ENCODE peak calls at places on chromosomes 4 and X, in seven cellular contexts. One of them, this sample, is unnamed.

GRCh38 chr4:36771411-36772153 is 473.0 kb upstream of the NWD2 start:
- DNase-seq in hepatic stellate cell: no peak
- DNase-seq in SW480: no peak
- DNase-seq in HepG2: no peak
- DNase-seq in lung: no peak
- DNase-seq in T-helper 2 cell treated with Interferon-gamma antibody and Interleukin-4, amounts not matched to agents 5 μg/mL and 100 μg/mL, for 36 hours: no peak
- DNase-seq in stimulated activated naive CD8-positive, alpha-beta T cell treated with anti-CD3 and anti-CD28 coated beads, Interleukin-15, amount 100 ng/mL, for 72 hours: no peak
- DNase-seq in this sample: no peak

GRCh38 chr4:121219222-121219621 is 55.1 kb upstream of the TNIP3 start:
- DNase-seq in T-helper 2 cell treated with Interferon-gamma antibody and Interleukin-4, amounts not matched to agents 5 μg/mL and 100 μg/mL, for 36 hours: no peak
- DNase-seq in hepatic stellate cell: no peak
- DNase-seq in lung: no peak
- DNase-seq in stimulated activated naive CD8-positive, alpha-beta T cell treated with anti-CD3 and anti-CD28 coated beads, Interleukin-15, amount 100 ng/mL, for 72 hours: no peak
- DNase-seq in HepG2: no peak
- DNase-seq in SW480: no peak
- DNase-seq in this sample: no peak

GRCh38 chr4:147846318-147847135 is 114.6 kb downstream of the ARHGAP10 start:
- DNase-seq in SW480: no peak
- DNase-seq in T-helper 2 cell treated with Interferon-gamma antibody and Interleukin-4, amounts not matched to agents 5 μg/mL and 100 μg/mL, for 36 hours: peak
- DNase-seq in hepatic stellate cell: no peak
- DNase-seq in lung: no peak
- DNase-seq in HepG2: no peak
- DNase-seq in stimulated activated naive CD8-positive, alpha-beta T cell treated with anti-CD3 and anti-CD28 coated beads, Interleukin-15, amount 100 ng/mL, for 72 hours: peak
- DNase-seq in this sample: no peak

GRCh38 chr4:176238819-176239218 is 30.2 kb downstream of the ASB5 start:
- DNase-seq in hepatic stellate cell: no peak
- DNase-seq in SW480: no peak
- DNase-seq in stimulated activated naive CD8-positive, alpha-beta T cell treated with anti-CD3 and anti-CD28 coated beads, Interleukin-15, amount 100 ng/mL, for 72 hours: no peak
- DNase-seq in lung: no peak
- DNase-seq in T-helper 2 cell treated with Interferon-gamma antibody and Interleukin-4, amounts not matched to agents 5 μg/mL and 100 μg/mL, for 36 hours: no peak
- DNase-seq in HepG2: no peak
- DNase-seq in this sample: no peak

GRCh38 chrX:22652596-22652995 is 347.2 kb upstream of the DDX53 start:
- DNase-seq in lung: no peak
- DNase-seq in HepG2: peak
- DNase-seq in stimulated activated naive CD8-positive, alpha-beta T cell treated with anti-CD3 and anti-CD28 coated beads, Interleukin-15, amount 100 ng/mL, for 72 hours: no peak
- DNase-seq in SW480: peak
- DNase-seq in T-helper 2 cell treated with Interferon-gamma antibody and Interleukin-4, amounts not matched to agents 5 μg/mL and 100 μg/mL, for 36 hours: no peak
- DNase-seq in hepatic stellate cell: peak
- DNase-seq in this sample: no peak

GRCh38 chr4:122775987-122776836 is 43.7 kb downstream of the BBS12 start:
- DNase-seq in lung: no peak
- DNase-seq in HepG2: no peak
- DNase-seq in hepatic stellate cell: no peak
- DNase-seq in stimulated activated naive CD8-positive, alpha-beta T cell treated with anti-CD3 and anti-CD28 coated beads, Interleukin-15, amount 100 ng/mL, for 72 hours: no peak
- DNase-seq in T-helper 2 cell treated with Interferon-gamma antibody and Interleukin-4, amounts not matched to agents 5 μg/mL and 100 μg/mL, for 36 hours: no peak
- DNase-seq in SW480: no peak
- DNase-seq in this sample: no peak

GRCh38 chrX:11566814-11567213 is 98.9 kb downstream of the ARHGAP6 start:
- DNase-seq in SW480: no peak
- DNase-seq in stimulated activated naive CD8-positive, alpha-beta T cell treated with anti-CD3 and anti-CD28 coated beads, Interleukin-15, amount 100 ng/mL, for 72 hours: no peak
- DNase-seq in T-helper 2 cell treated with Interferon-gamma antibody and Interleukin-4, amounts not matched to agents 5 μg/mL and 100 μg/mL, for 36 hours: no peak
- DNase-seq in hepatic stellate cell: no peak
- DNase-seq in HepG2: no peak
- DNase-seq in lung: no peak
- DNase-seq in this sample: no peak

GRCh38 chr4:5238106-5238505 is 186.8 kb downstream of the STK32B start:
- DNase-seq in HepG2: no peak
- DNase-seq in stimulated activated naive CD8-positive, alpha-beta T cell treated with anti-CD3 and anti-CD28 coated beads, Interleukin-15, amount 100 ng/mL, for 72 hours: no peak
- DNase-seq in lung: no peak
- DNase-seq in SW480: no peak
- DNase-seq in hepatic stellate cell: no peak
- DNase-seq in T-helper 2 cell treated with Interferon-gamma antibody and Interleukin-4, amounts not matched to agents 5 μg/mL and 100 μg/mL, for 36 hours: no peak
- DNase-seq in this sample: no peak

GRCh38 chrX:149641432-149641831 is 9.8 kb upstream of the TMEM185A start:
- DNase-seq in hepatic stellate cell: no peak
- DNase-seq in lung: no peak
- DNase-seq in SW480: no peak
- DNase-seq in HepG2: no peak
- DNase-seq in T-helper 2 cell treated with Interferon-gamma antibody and Interleukin-4, amounts not matched to agents 5 μg/mL and 100 μg/mL, for 36 hours: no peak
- DNase-seq in stimulated activated naive CD8-positive, alpha-beta T cell treated with anti-CD3 and anti-CD28 coated beads, Interleukin-15, amount 100 ng/mL, for 72 hours: no peak
- DNase-seq in this sample: no peak

GRCh38 chr4:173525118-173526033 is 4.7 kb downstream of the HAND2 start:
- DNase-seq in T-helper 2 cell treated with Interferon-gamma antibody and Interleukin-4, amounts not matched to agents 5 μg/mL and 100 μg/mL, for 36 hours: no peak
- DNase-seq in lung: no peak
- DNase-seq in hepatic stellate cell: peak
- DNase-seq in SW480: no peak
- DNase-seq in HepG2: no peak
- DNase-seq in stimulated activated naive CD8-positive, alpha-beta T cell treated with anti-CD3 and anti-CD28 coated beads, Interleukin-15, amount 100 ng/mL, for 72 hours: no peak
- DNase-seq in this sample: no peak

GRCh38 chr4:70471897-70472296 is at the start of gene MUC7:
- DNase-seq in lung: no peak
- DNase-seq in HepG2: no peak
- DNase-seq in hepatic stellate cell: no peak
- DNase-seq in SW480: no peak
- DNase-seq in T-helper 2 cell treated with Interferon-gamma antibody and Interleukin-4, amounts not matched to agents 5 μg/mL and 100 μg/mL, for 36 hours: no peak
- DNase-seq in stimulated activated naive CD8-positive, alpha-beta T cell treated with anti-CD3 and anti-CD28 coated beads, Interleukin-15, amount 100 ng/mL, for 72 hours: no peak
- DNase-seq in this sample: no peak

GRCh38 chrX:46326161-46326560 is 219.1 kb downstream of the ZNF674 start:
- DNase-seq in stimulated activated naive CD8-positive, alpha-beta T cell treated with anti-CD3 and anti-CD28 coated beads, Interleukin-15, amount 100 ng/mL, for 72 hours: no peak
- DNase-seq in SW480: peak
- DNase-seq in HepG2: no peak
- DNase-seq in lung: no peak
- DNase-seq in T-helper 2 cell treated with Interferon-gamma antibody and Interleukin-4, amounts not matched to agents 5 μg/mL and 100 μg/mL, for 36 hours: no peak
- DNase-seq in hepatic stellate cell: no peak
- DNase-seq in this sample: no peak

GRCh38 chr4:177596035-177596434 is 153.8 kb upstream of the AGA start:
- DNase-seq in stimulated activated naive CD8-positive, alpha-beta T cell treated with anti-CD3 and anti-CD28 coated beads, Interleukin-15, amount 100 ng/mL, for 72 hours: peak
- DNase-seq in T-helper 2 cell treated with Interferon-gamma antibody and Interleukin-4, amounts not matched to agents 5 μg/mL and 100 μg/mL, for 36 hours: peak
- DNase-seq in hepatic stellate cell: peak
- DNase-seq in SW480: peak
- DNase-seq in HepG2: peak
- DNase-seq in lung: no peak
- DNase-seq in this sample: no peak

GRCh38 chrX:79167437-79167836 is 22.9 kb downstream of the GPR174 start:
- DNase-seq in HepG2: no peak
- DNase-seq in SW480: no peak
- DNase-seq in stimulated activated naive CD8-positive, alpha-beta T cell treated with anti-CD3 and anti-CD28 coated beads, Interleukin-15, amount 100 ng/mL, for 72 hours: no peak
- DNase-seq in T-helper 2 cell treated with Interferon-gamma antibody and Interleukin-4, amounts not matched to agents 5 μg/mL and 100 μg/mL, for 36 hours: no peak
- DNase-seq in lung: no peak
- DNase-seq in hepatic stellate cell: no peak
- DNase-seq in this sample: no peak

GRCh38 chr4:121462660-121463261 is 81.9 kb upstream of the QRFPR start:
- DNase-seq in T-helper 2 cell treated with Interferon-gamma antibody and Interleukin-4, amounts not matched to agents 5 μg/mL and 100 μg/mL, for 36 hours: peak
- DNase-seq in hepatic stellate cell: peak
- DNase-seq in HepG2: peak
- DNase-seq in SW480: peak
- DNase-seq in lung: peak
- DNase-seq in stimulated activated naive CD8-positive, alpha-beta T cell treated with anti-CD3 and anti-CD28 coated beads, Interleukin-15, amount 100 ng/mL, for 72 hours: peak
- DNase-seq in this sample: no peak

GRCh38 chr4:83219344-83219990 is 65.1 kb downstream of the COQ2 start:
- DNase-seq in lung: no peak
- DNase-seq in T-helper 2 cell treated with Interferon-gamma antibody and Interleukin-4, amounts not matched to agents 5 μg/mL and 100 μg/mL, for 36 hours: peak
- DNase-seq in SW480: no peak
- DNase-seq in stimulated activated naive CD8-positive, alpha-beta T cell treated with anti-CD3 and anti-CD28 coated beads, Interleukin-15, amount 100 ng/mL, for 72 hours: peak
- DNase-seq in hepatic stellate cell: no peak
- DNase-seq in HepG2: no peak
- DNase-seq in this sample: no peak

GRCh38 chr4:109078724-109079123 is 223.7 kb downstream of the COL25A1 start:
- DNase-seq in HepG2: no peak
- DNase-seq in SW480: no peak
- DNase-seq in hepatic stellate cell: peak
- DNase-seq in T-helper 2 cell treated with Interferon-gamma antibody and Interleukin-4, amounts not matched to agents 5 μg/mL and 100 μg/mL, for 36 hours: no peak
- DNase-seq in lung: no peak
- DNase-seq in stimulated activated naive CD8-positive, alpha-beta T cell treated with anti-CD3 and anti-CD28 coated beads, Interleukin-15, amount 100 ng/mL, for 72 hours: no peak
- DNase-seq in this sample: no peak

GRCh38 chrX:5869786-5870185 is 358.9 kb downstream of the NLGN4X start:
- DNase-seq in SW480: no peak
- DNase-seq in lung: no peak
- DNase-seq in HepG2: no peak
- DNase-seq in T-helper 2 cell treated with Interferon-gamma antibody and Interleukin-4, amounts not matched to agents 5 μg/mL and 100 μg/mL, for 36 hours: no peak
- DNase-seq in stimulated activated naive CD8-positive, alpha-beta T cell treated with anti-CD3 and anti-CD28 coated beads, Interleukin-15, amount 100 ng/mL, for 72 hours: no peak
- DNase-seq in hepatic stellate cell: no peak
- DNase-seq in this sample: no peak

GRCh38 chr4:142282870-142283431 is 563.1 kb downstream of the INPP4B start:
- DNase-seq in hepatic stellate cell: no peak
- DNase-seq in lung: no peak
- DNase-seq in stimulated activated naive CD8-positive, alpha-beta T cell treated with anti-CD3 and anti-CD28 coated beads, Interleukin-15, amount 100 ng/mL, for 72 hours: no peak
- DNase-seq in SW480: no peak
- DNase-seq in T-helper 2 cell treated with Interferon-gamma antibody and Interleukin-4, amounts not matched to agents 5 μg/mL and 100 μg/mL, for 36 hours: no peak
- DNase-seq in HepG2: no peak
- DNase-seq in this sample: no peak

GRCh38 chrX:13064599-13065143 is 20.3 kb upstream of the FAM9C start:
- DNase-seq in lung: no peak
- DNase-seq in HepG2: no peak
- DNase-seq in SW480: no peak
- DNase-seq in hepatic stellate cell: no peak
- DNase-seq in stimulated activated naive CD8-positive, alpha-beta T cell treated with anti-CD3 and anti-CD28 coated beads, Interleukin-15, amount 100 ng/mL, for 72 hours: no peak
- DNase-seq in T-helper 2 cell treated with Interferon-gamma antibody and Interleukin-4, amounts not matched to agents 5 μg/mL and 100 μg/mL, for 36 hours: no peak
- DNase-seq in this sample: no peak

GRCh38 chrX:110420771-110421498 is 62.3 kb downstream of the RTL9 start:
- DNase-seq in HepG2: no peak
- DNase-seq in SW480: peak
- DNase-seq in stimulated activated naive CD8-positive, alpha-beta T cell treated with anti-CD3 and anti-CD28 coated beads, Interleukin-15, amount 100 ng/mL, for 72 hours: no peak
- DNase-seq in T-helper 2 cell treated with Interferon-gamma antibody and Interleukin-4, amounts not matched to agents 5 μg/mL and 100 μg/mL, for 36 hours: no peak
- DNase-seq in hepatic stellate cell: no peak
- DNase-seq in lung: no peak
- DNase-seq in this sample: no peak

GRCh38 chrX:45295587-45295986 is 94.9 kb upstream of the DIPK2B start:
- DNase-seq in stimulated activated naive CD8-positive, alpha-beta T cell treated with anti-CD3 and anti-CD28 coated beads, Interleukin-15, amount 100 ng/mL, for 72 hours: no peak
- DNase-seq in hepatic stellate cell: no peak
- DNase-seq in lung: no peak
- DNase-seq in HepG2: peak
- DNase-seq in T-helper 2 cell treated with Interferon-gamma antibody and Interleukin-4, amounts not matched to agents 5 μg/mL and 100 μg/mL, for 36 hours: no peak
- DNase-seq in SW480: peak
- DNase-seq in this sample: no peak

GRCh38 chr4:8291701-8292387 is 22.3 kb downstream of the HTRA3 start:
- DNase-seq in SW480: no peak
- DNase-seq in lung: no peak
- DNase-seq in stimulated activated naive CD8-positive, alpha-beta T cell treated with anti-CD3 and anti-CD28 coated beads, Interleukin-15, amount 100 ng/mL, for 72 hours: no peak
- DNase-seq in T-helper 2 cell treated with Interferon-gamma antibody and Interleukin-4, amounts not matched to agents 5 μg/mL and 100 μg/mL, for 36 hours: no peak
- DNase-seq in hepatic stellate cell: no peak
- DNase-seq in HepG2: no peak
- DNase-seq in this sample: no peak

GRCh38 chr4:8221476-8221875 is 22.4 kb downstream of the SH3TC1 start:
- DNase-seq in stimulated activated naive CD8-positive, alpha-beta T cell treated with anti-CD3 and anti-CD28 coated beads, Interleukin-15, amount 100 ng/mL, for 72 hours: no peak
- DNase-seq in SW480: no peak
- DNase-seq in lung: no peak
- DNase-seq in hepatic stellate cell: no peak
- DNase-seq in T-helper 2 cell treated with Interferon-gamma antibody and Interleukin-4, amounts not matched to agents 5 μg/mL and 100 μg/mL, for 36 hours: no peak
- DNase-seq in HepG2: no peak
- DNase-seq in this sample: no peak

GRCh38 chrX:103446665-103447302 is 70.4 kb downstream of the BEX3 start:
- DNase-seq in HepG2: no peak
- DNase-seq in hepatic stellate cell: peak
- DNase-seq in T-helper 2 cell treated with Interferon-gamma antibody and Interleukin-4, amounts not matched to agents 5 μg/mL and 100 μg/mL, for 36 hours: no peak
- DNase-seq in SW480: no peak
- DNase-seq in lung: no peak
- DNase-seq in stimulated activated naive CD8-positive, alpha-beta T cell treated with anti-CD3 and anti-CD28 coated beads, Interleukin-15, amount 100 ng/mL, for 72 hours: no peak
- DNase-seq in this sample: no peak

GRCh38 chr4:182144621-182145359 is 98.4 kb upstream of the TENM3 start:
- DNase-seq in SW480: peak
- DNase-seq in lung: no peak
- DNase-seq in stimulated activated naive CD8-positive, alpha-beta T cell treated with anti-CD3 and anti-CD28 coated beads, Interleukin-15, amount 100 ng/mL, for 72 hours: no peak
- DNase-seq in T-helper 2 cell treated with Interferon-gamma antibody and Interleukin-4, amounts not matched to agents 5 μg/mL and 100 μg/mL, for 36 hours: no peak
- DNase-seq in hepatic stellate cell: no peak
- DNase-seq in HepG2: no peak
- DNase-seq in this sample: no peak

GRCh38 chr4:21765810-21766407 is 182.7 kb downstream of the KCNIP4 start:
- DNase-seq in T-helper 2 cell treated with Interferon-gamma antibody and Interleukin-4, amounts not matched to agents 5 μg/mL and 100 μg/mL, for 36 hours: no peak
- DNase-seq in HepG2: peak
- DNase-seq in hepatic stellate cell: no peak
- DNase-seq in SW480: peak
- DNase-seq in stimulated activated naive CD8-positive, alpha-beta T cell treated with anti-CD3 and anti-CD28 coated beads, Interleukin-15, amount 100 ng/mL, for 72 hours: peak
- DNase-seq in lung: no peak
- DNase-seq in this sample: no peak

GRCh38 chr4:125315571-125316390 is 1.0 kb downstream of the FAT4 start:
- DNase-seq in stimulated activated naive CD8-positive, alpha-beta T cell treated with anti-CD3 and anti-CD28 coated beads, Interleukin-15, amount 100 ng/mL, for 72 hours: no peak
- DNase-seq in lung: peak
- DNase-seq in HepG2: peak
- DNase-seq in T-helper 2 cell treated with Interferon-gamma antibody and Interleukin-4, amounts not matched to agents 5 μg/mL and 100 μg/mL, for 36 hours: peak
- DNase-seq in SW480: no peak
- DNase-seq in hepatic stellate cell: peak
- DNase-seq in this sample: no peak